ENCODE peak calls at places on chromosomes 1 and 21, in eight cellular contexts. H is AG08396; K is AML-193; G is GOT3; D is osteoblast; R is naive B cell; A is kidney glomerular epithelial cell; I is stimulated activated CD4-positive, alpha-beta T cell treated with anti-CD3 and anti-CD28 coated beads, Interleukin-4, amount 100 ng/mL, for 48 hours. Z is an unnamed sample.

GRCh38 chr1:43541721-43542401 is 11.2 kb downstream of the PTPRF start:
- DNase-seq in D (peak; percentile 90), H (peak; percentile 68), A (no peak), K (no peak), G (no peak), I (no peak), R (no peak), Z (no peak)

GRCh38 chr21:45303751-45304150 is 16.1 kb upstream of the POFUT2 start:
- DNase-seq in K (no peak), D (no peak), G (no peak), I (no peak), R (no peak), A (no peak), H (no peak), Z (no peak)

GRCh38 chr1:155218854-155219591 is 10.5 kb downstream of the MTX1 start:
- DNase-seq in D (peak; percentile 90), H (peak; percentile 37), I (no peak), K (no peak), A (peak; percentile 18), G (no peak), R (no peak), Z (peak; percentile 56)

GRCh38 chr21:42447732-42448131 is 44.0 kb downstream of the UBASH3A start:
- DNase-seq in R (no peak), D (no peak), K (no peak), A (no peak), H (no peak), G (no peak), I (no peak), Z (no peak)

GRCh38 chr1:17370618-17371017 is 1.4 kb upstream of the PADI6 start:
- DNase-seq in I (no peak), G (no peak), D (no peak), R (no peak), H (no peak), A (no peak), K (peak; percentile 4), Z (no peak)

GRCh38 chr1:115412733-115413132 is 74.7 kb upstream of the NGF start:
- DNase-seq in D (no peak), G (no peak), I (no peak), H (no peak), K (no peak), A (no peak), R (no peak), Z (no peak)

GRCh38 chr1:37890378-37891014 is 31.1 kb upstream of the MTF1 start:
- DNase-seq in I (no peak), G (no peak), K (peak; percentile 52), H (peak; percentile 42), A (peak; percentile 65), R (peak; percentile 40), D (no peak), Z (peak; percentile 35)

GRCh38 chr1:18855573-18855972 is 3.9 kb downstream of the TAS1R2 start:
- DNase-seq in G (no peak), H (no peak), D (peak; percentile 79), R (no peak), K (no peak), A (no peak), I (no peak), Z (no peak)

GRCh38 chr1:231508497-231508896 is 20.0 kb upstream of the TSNAX start:
- DNase-seq in R (no peak), D (peak; percentile 15), G (no peak), K (no peak), A (no peak), H (no peak), I (no peak), Z (no peak)

GRCh38 chr1:225447649-225448048 is 19.8 kb upstream of the LBR start:
- DNase-seq in I (no peak), G (no peak), K (no peak), A (no peak), H (no peak), R (no peak), D (peak; percentile 88), Z (peak; percentile 39)

GRCh38 chr1:41342774-41343355 is 18.4 kb upstream of the FOXO6 start:
- DNase-seq in R (no peak), A (no peak), D (no peak), K (no peak), I (no peak), H (no peak), G (no peak), Z (peak; percentile 65)

GRCh38 chr1:193013005-193013404 is 46.2 kb downstream of the UCHL5 start:
- DNase-seq in A (no peak), I (no peak), R (no peak), H (peak; percentile 12), K (no peak), D (peak; percentile 74), G (no peak), Z (no peak)

Z was measured in myocyte.